ENCODE peak calls at places on chromosome 3, in six cellular contexts. J is AG09319, K is adrenal gland, X is NCI-H460, E is mesothelial cell of epicardium, W is Right ventricle myocardium superior. P is an unnamed sample.
A peak's percentile ranks its signal among the peaks of the same experiment; 100 is the strongest.

GRCh38 chr3:133962879-133963278 is 66.8 kb downstream of the SLCO2A1 start:
- DNase-seq in K (no peak), X (no peak), E (no peak), J (peak; percentile 60), W (no peak), P (no peak)

GRCh38 chr3:72310028-72310987 is 525.4 kb upstream of the PROK2 start:
- DNase-seq in X (peak; percentile 46), K (peak; percentile 66), W (peak; percentile 60), E (no peak), J (peak; percentile 49), P (no peak)

GRCh38 chr3:126527455-126528211 is 3.7 kb downstream of the CHST13 start:
- DNase-seq in E (no peak), W (peak; percentile 37), X (no peak), K (no peak), J (no peak), P (no peak)

GRCh38 chr3:58888087-58888486 is 161.7 kb downstream of the CFAP20DC start:
- DNase-seq in W (no peak), J (no peak), K (no peak), E (no peak), X (no peak), P (no peak)

GRCh38 chr3:194312186-194312742 is 38.9 kb downstream of the CPN2 start:
- DNase-seq in E (no peak), K (no peak), X (no peak), J (no peak), W (no peak), P (no peak)

GRCh38 chr3:114299421-114299820 is 5.6 kb downstream of the TIGIT start:
- DNase-seq in E (no peak), J (no peak), W (no peak), X (peak; percentile 32), K (no peak), P (no peak)

GRCh38 chr3:11331101-11331500 is 58.9 kb downstream of the ATG7 start:
- DNase-seq in E (no peak), X (no peak), K (no peak), W (no peak), J (no peak), P (no peak)

GRCh38 chr3:175404026-175404425 is 544.9 kb downstream of the NAALADL2 start:
- DNase-seq in J (no peak), E (no peak), K (no peak), X (no peak), W (no peak), P (no peak)

GRCh38 chr3:74139648-74140047 is 474.8 kb downstream of the CNTN3 start:
- DNase-seq in K (no peak), X (no peak), J (no peak), W (no peak), E (no peak), P (no peak)

GRCh38 chr3:43187836-43188479 is 82.1 kb upstream of the POMGNT2 start:
- DNase-seq in J (no peak), K (no peak), E (no peak), W (no peak), X (no peak), P (no peak)

GRCh38 chr3:81643721-81644120 is 117.7 kb downstream of the GBE1 start:
- DNase-seq in W (no peak), E (no peak), X (no peak), J (no peak), K (no peak), P (no peak)

GRCh38 chr3:74532446-74532845 is 82.0 kb downstream of the CNTN3 start:
- DNase-seq in W (no peak), K (no peak), E (no peak), J (peak; percentile 48), X (peak; percentile 33), P (no peak)

GRCh38 chr3:117660941-117661635 is 951.5 kb downstream of the TUSC7 start:
- DNase-seq in J (peak; percentile 3), W (no peak), K (no peak), E (no peak), X (no peak), P (no peak)

GRCh38 chr3:126746395-126747177 is 42.5 kb downstream of the CHCHD6 start:
- DNase-seq in K (peak; percentile 72), W (peak; percentile 71), J (no peak), X (peak; percentile 23), E (no peak), P (peak; percentile 47)

GRCh38 chr3:179149951-179150350 is 1.8 kb downstream of the PIK3CA start:
- DNase-seq in W (no peak), X (no peak), K (no peak), E (no peak), J (no peak), P (no peak)

GRCh38 chr3:110804856-110805255 is 266.8 kb upstream of the NECTIN3 start:
- DNase-seq in K (no peak), W (no peak), X (no peak), E (no peak), J (no peak), P (no peak)

GRCh38 chr3:178238179-178238578 is 298.1 kb upstream of the KCNMB2 start:
- DNase-seq in X (no peak), K (no peak), E (no peak), W (no peak), J (no peak), P (no peak)

GRCh38 chr3:174620138-174620537 is 239.0 kb upstream of the NAALADL2 start:
- DNase-seq in J (no peak), W (no peak), E (no peak), X (no peak), K (no peak), P (no peak)

GRCh38 chr3:99768808-99769501 is 48.7 kb upstream of the CMSS1 start:
- DNase-seq in E (no peak), W (no peak), K (no peak), X (no peak), J (no peak), P (no peak)

GRCh38 chr3:56826831-56827722 is 25.3 kb upstream of the ARHGEF3 start:
- DNase-seq in J (no peak), K (no peak), X (no peak), W (no peak), E (no peak), P (no peak)

GRCh38 chr3:13479332-13479581 is 849 bp upstream of the HDAC11 start:
- DNase-seq in K (peak; percentile 70), E (no peak), W (peak; percentile 70), X (no peak), J (no peak), P (no peak)

GRCh38 chr3:59772416-59773408 is 722.9 kb upstream of the CFAP20DC start:
- DNase-seq in K (no peak), E (no peak), X (no peak), J (no peak), W (no peak), P (no peak)

GRCh38 chr3:149339931-149340309 is 6.5 kb upstream of the TM4SF18 start:
- DNase-seq in K (peak; percentile 91), J (peak; percentile 76), W (peak; percentile 85), X (peak; percentile 82), E (peak; percentile 22), P (peak; percentile 90)

GRCh38 chr3:56955551-56956131 is 104.8 kb upstream of the SPATA12 start:
- DNase-seq in E (no peak), X (no peak), J (no peak), W (no peak), K (peak; percentile 66), P (no peak)

GRCh38 chr3:164524201-164524600 is 554.1 kb downstream of the SI start:
- DNase-seq in W (no peak), K (no peak), J (no peak), E (no peak), X (no peak), P (no peak)

GRCh38 chr3:13575459-13576061 is 26.6 kb downstream of the FBLN2 start:
- DNase-seq in E (no peak), X (no peak), K (no peak), W (peak; percentile 73), J (no peak), P (no peak)

GRCh38 chr3:118991775-118992174 is 42.9 kb downstream of the IGSF11 start:
- DNase-seq in X (no peak), E (no peak), K (peak; percentile 72), W (no peak), J (no peak), P (no peak)

GRCh38 chr3:42736531-42736930 is 33.9 kb upstream of the HHATL start:
- DNase-seq in W (no peak), E (no peak), X (no peak), K (no peak), J (no peak), P (no peak)

GRCh38 chr3:61821823-61822251 is 260.5 kb downstream of the PTPRG start:
- DNase-seq in W (no peak), E (no peak), K (no peak), J (peak; percentile 74), X (no peak), P (no peak)

GRCh38 chr3:64518950-64519349 is 168.8 kb downstream of the ADAMTS9 start:
- DNase-seq in J (no peak), X (no peak), W (no peak), K (no peak), E (no peak), P (no peak)

GRCh38 chr3:9324944-9325343 is 37.9 kb upstream of the THUMPD3 start:
- DNase-seq in X (no peak), E (no peak), J (no peak), K (no peak), W (no peak), P (no peak)

GRCh38 chr3:138455801-138456716 is 21.6 kb downstream of the ESYT3 start:
- DNase-seq in E (no peak), X (no peak), W (no peak), J (no peak), K (no peak), P (peak; percentile 53)

GRCh38 chr3:115704661-115705338 is 81.5 kb downstream of the GAP43 start:
- DNase-seq in J (no peak), W (no peak), K (no peak), X (no peak), E (no peak), P (no peak)

P was measured in suprapubic skin.